ENCODE peak calls at places on chromosomes 11 and 22, in four cellular contexts. One of them, this sample, is unnamed.

GRCh38 chr11:115652501-115652900 is 148.3 kb upstream of the CADM1 start:
- DNase-seq in left ventricle myocardium inferior: no peak
- DNase-seq in naive thymus-derived CD4-positive, alpha-beta T cell: no peak
- DNase-seq in NCI-H510A treated with DMSO at 0.1 percent for 48 hours: no peak
- DNase-seq in this sample: no peak

GRCh38 chr11:13152736-13153541 is 124.7 kb upstream of the BMAL1 start:
- DNase-seq in left ventricle myocardium inferior: no peak
- DNase-seq in naive thymus-derived CD4-positive, alpha-beta T cell: no peak
- DNase-seq in NCI-H510A treated with DMSO at 0.1 percent for 48 hours: peak
- DNase-seq in this sample: no peak

GRCh38 chr11:119029340-119030028 is 1.2 kb downstream of the SLC37A4 start:
- DNase-seq in left ventricle myocardium inferior: no peak
- DNase-seq in naive thymus-derived CD4-positive, alpha-beta T cell: no peak
- DNase-seq in NCI-H510A treated with DMSO at 0.1 percent for 48 hours: no peak
- DNase-seq in this sample: no peak

GRCh38 chr22:17664414-17665045 is 26.0 kb downstream of the BCL2L13 start:
- DNase-seq in left ventricle myocardium inferior: no peak
- DNase-seq in naive thymus-derived CD4-positive, alpha-beta T cell: no peak
- DNase-seq in NCI-H510A treated with DMSO at 0.1 percent for 48 hours: no peak
- DNase-seq in this sample: no peak

GRCh38 chr22:49413551-49413950 is 414.1 kb downstream of the BRD1 start:
- DNase-seq in left ventricle myocardium inferior: no peak
- DNase-seq in naive thymus-derived CD4-positive, alpha-beta T cell: no peak
- DNase-seq in NCI-H510A treated with DMSO at 0.1 percent for 48 hours: no peak
- DNase-seq in this sample: no peak

GRCh38 chr22:20867179-20868099 is 8.6 kb downstream of the SNAP29 start:
- DNase-seq in left ventricle myocardium inferior: peak
- DNase-seq in naive thymus-derived CD4-positive, alpha-beta T cell: no peak
- DNase-seq in NCI-H510A treated with DMSO at 0.1 percent for 48 hours: no peak
- DNase-seq in this sample: peak

GRCh38 chr11:85167471-85167870 is 459.7 kb downstream of the DLG2 start:
- DNase-seq in left ventricle myocardium inferior: no peak
- DNase-seq in naive thymus-derived CD4-positive, alpha-beta T cell: no peak
- DNase-seq in NCI-H510A treated with DMSO at 0.1 percent for 48 hours: no peak
- DNase-seq in this sample: no peak

GRCh38 chr22:40002935-40003715 is 8.4 kb downstream of the FAM83F start:
- DNase-seq in left ventricle myocardium inferior: no peak
- DNase-seq in naive thymus-derived CD4-positive, alpha-beta T cell: no peak
- DNase-seq in NCI-H510A treated with DMSO at 0.1 percent for 48 hours: peak
- DNase-seq in this sample: no peak

GRCh38 chr11:95884364-95884763 is 39.5 kb downstream of the MTMR2 start:
- DNase-seq in left ventricle myocardium inferior: no peak
- DNase-seq in naive thymus-derived CD4-positive, alpha-beta T cell: no peak
- DNase-seq in NCI-H510A treated with DMSO at 0.1 percent for 48 hours: no peak
- DNase-seq in this sample: no peak

GRCh38 chr11:92638678-92639077 is 330.8 kb upstream of the MTNR1B start:
- DNase-seq in left ventricle myocardium inferior: no peak
- DNase-seq in naive thymus-derived CD4-positive, alpha-beta T cell: no peak
- DNase-seq in NCI-H510A treated with DMSO at 0.1 percent for 48 hours: no peak
- DNase-seq in this sample: no peak

This sample was measured in uterus.